ENCODE peak calls at places on chromosome 2, in seven cellular contexts. O, E, J, D, T, N and K are unnamed samples.

GRCh38 chr2:163799807-163800206 is 64.0 kb upstream of the FIGN start:
- DNase-seq in O (no peak), E (no peak), J (no peak), D (no peak), T (no peak), N (no peak), K (no peak)

GRCh38 chr2:233426619-233427342 is 72.5 kb downstream of the DGKD start:
- DNase-seq in O (no peak), E (peak), J (no peak), D (peak), T (peak), N (no peak), K (no peak)

GRCh38 chr2:127859712-127860085 is 1.7 kb upstream of the POLR2D start:
- DNase-seq in O (peak), E (no peak), J (peak), D (peak), T (peak), N (no peak), K (no peak)

GRCh38 chr2:240511351-240512108 is 46.3 kb downstream of the ANKMY1 start:
- DNase-seq in O (no peak), E (no peak), J (no peak), D (no peak), T (no peak), N (no peak), K (no peak)

GRCh38 chr2:190722825-190723224 is 73.9 kb downstream of the NAB1 start:
- DNase-seq in O (no peak), E (no peak), J (no peak), D (peak), T (no peak), N (no peak), K (no peak)

GRCh38 chr2:240236217-240237111 is 96.0 kb upstream of the OTOS start:
- DNase-seq in O (no peak), E (no peak), J (no peak), D (no peak), T (no peak), N (no peak), K (no peak)

GRCh38 chr2:146979746-146980145 is 865.1 kb upstream of the ACVR2A start:
- DNase-seq in O (no peak), E (no peak), J (no peak), D (no peak), T (no peak), N (no peak), K (no peak)

GRCh38 chr2:119759451-119760236 is at the start of gene PTPN4:
- DNase-seq in O (peak), E (peak), J (peak), D (peak), T (peak), N (peak), K (peak)

GRCh38 chr2:45626387-45627010 is 15.4 kb upstream of the SRBD1 start:
- DNase-seq in O (no peak), E (no peak), J (no peak), D (no peak), T (no peak), N (no peak), K (no peak)

GRCh38 chr2:85913854-85914524 is 25.2 kb upstream of the ST3GAL5 start:
- DNase-seq in O (no peak), E (peak), J (no peak), D (peak), T (no peak), N (no peak), K (no peak)

GRCh38 chr2:104378853-104379374 is 475.0 kb upstream of the POU3F3 start:
- DNase-seq in O (no peak), E (no peak), J (peak), D (no peak), T (peak), N (peak), K (peak)

GRCh38 chr2:86818114-86818801 is 27.5 kb upstream of the CD8A start:
- DNase-seq in O (no peak), E (no peak), J (no peak), D (no peak), T (no peak), N (no peak), K (no peak)

GRCh38 chr2:235390816-235391194 is 103.0 kb upstream of the AGAP1 start:
- DNase-seq in O (no peak), E (no peak), J (no peak), D (no peak), T (no peak), N (no peak), K (no peak)

GRCh38 chr2:199458017-199458805 is 472 bp upstream of the SATB2 start:
- DNase-seq in O (no peak), E (peak), J (no peak), D (peak), T (no peak), N (peak), K (peak)

GRCh38 chr2:17306706-17307105 is 211.5 kb downstream of the RAD51AP2 start:
- DNase-seq in O (no peak), E (no peak), J (no peak), D (no peak), T (no peak), N (no peak), K (no peak)

GRCh38 chr2:232219496-232219870 is 159.1 kb upstream of the ALPP start:
- DNase-seq in O (no peak), E (no peak), J (no peak), D (no peak), T (no peak), N (no peak), K (peak)

GRCh38 chr2:118185210-118186109 is 97.2 kb downstream of the INSIG2 start:
- DNase-seq in O (peak), E (peak), J (peak), D (peak), T (peak), N (peak), K (peak)

GRCh38 chr2:161102770-161103450 is 57.3 kb upstream of the TANK start:
- DNase-seq in O (no peak), E (peak), J (no peak), D (peak), T (no peak), N (no peak), K (no peak)

GRCh38 chr2:54360055-54360792 is 95.9 kb upstream of the SPTBN1 start:
- DNase-seq in O (no peak), E (peak), J (no peak), D (no peak), T (no peak), N (no peak), K (no peak)

GRCh38 chr2:231522418-231523180 is 7.6 kb downstream of the NMUR1 start:
- DNase-seq in O (no peak), E (peak), J (no peak), D (no peak), T (no peak), N (no peak), K (peak)

GRCh38 chr2:229875549-229875948 is 46.3 kb downstream of the TRIP12 start:
- DNase-seq in O (no peak), E (no peak), J (no peak), D (peak), T (no peak), N (no peak), K (no peak)

GRCh38 chr2:139686205-139686604 is 906.0 kb upstream of the NXPH2 start:
- DNase-seq in O (no peak), E (no peak), J (no peak), D (no peak), T (no peak), N (no peak), K (no peak)

GRCh38 chr2:37573406-37573805 is 98.0 kb downstream of the CDC42EP3 start:
- DNase-seq in O (no peak), E (peak), J (no peak), D (peak), T (no peak), N (no peak), K (no peak)

GRCh38 chr2:106644623-106645022 is 157.5 kb downstream of the CD8B2 start:
- DNase-seq in O (no peak), E (no peak), J (no peak), D (no peak), T (no peak), N (no peak), K (no peak)

GRCh38 chr2:16623046-16623445 is 42.6 kb downstream of the CYRIA start:
- DNase-seq in O (no peak), E (no peak), J (no peak), D (peak), T (no peak), N (no peak), K (no peak)

GRCh38 chr2:121417826-121418225 is 112.9 kb upstream of the RNU4ATAC start:
- DNase-seq in O (no peak), E (no peak), J (no peak), D (no peak), T (no peak), N (no peak), K (no peak)

GRCh38 chr2:85755122-85756027 is 1.6 kb downstream of the ATOH8 start:
- DNase-seq in O (no peak), E (peak), J (peak), D (no peak), T (no peak), N (no peak), K (no peak)

GRCh38 chr2:128450211-128451015 is 131.7 kb upstream of the HS6ST1 start:
- DNase-seq in O (no peak), E (no peak), J (no peak), D (no peak), T (no peak), N (no peak), K (peak)